ENCODE peak calls at places on chromosomes 11 and 22, in ten cellular contexts. One of them, this sample, is unnamed.

GRCh38 chr11:19597194-19597593 is 115.4 kb upstream of the NAV2 start:
- DNase-seq in B cell: no peak
- DNase-seq in heart right ventricle: no peak
- DNase-seq in prostate gland: no peak
- DNase-seq in GM12865: no peak
- DNase-seq in Peyer's patch: no peak
- DNase-seq in A549: no peak
- DNase-seq in HCT116: no peak
- DNase-seq in GM13977: no peak
- DNase-seq in neural crest cell: no peak
- DNase-seq in this sample: no peak

GRCh38 chr11:12564012-12564411 is 110.2 kb upstream of the TEAD1 start:
- DNase-seq in B cell: no peak
- DNase-seq in heart right ventricle: no peak
- DNase-seq in prostate gland: no peak
- DNase-seq in GM12865: no peak
- DNase-seq in Peyer's patch: no peak
- DNase-seq in A549: no peak
- DNase-seq in HCT116: no peak
- DNase-seq in GM13977: no peak
- DNase-seq in neural crest cell: no peak
- DNase-seq in this sample: no peak

GRCh38 chr11:45073575-45074225 is 72.7 kb upstream of the PRDM11 start:
- DNase-seq in B cell: peak
- DNase-seq in heart right ventricle: no peak
- DNase-seq in prostate gland: no peak
- DNase-seq in GM12865: peak
- DNase-seq in Peyer's patch: no peak
- DNase-seq in A549: no peak
- DNase-seq in HCT116: no peak
- DNase-seq in GM13977: no peak
- DNase-seq in neural crest cell: no peak
- DNase-seq in this sample: no peak

GRCh38 chr11:15761235-15761634 is 595.1 kb downstream of the SOX6 start:
- DNase-seq in B cell: no peak
- DNase-seq in heart right ventricle: no peak
- DNase-seq in prostate gland: no peak
- DNase-seq in GM12865: no peak
- DNase-seq in Peyer's patch: no peak
- DNase-seq in A549: no peak
- DNase-seq in HCT116: no peak
- DNase-seq in GM13977: no peak
- DNase-seq in neural crest cell: no peak
- DNase-seq in this sample: no peak

GRCh38 chr11:119368121-119369034 is 13.1 kb downstream of the USP2 start:
- DNase-seq in B cell: no peak
- DNase-seq in heart right ventricle: peak
- DNase-seq in prostate gland: no peak
- DNase-seq in GM12865: no peak
- DNase-seq in Peyer's patch: peak
- DNase-seq in A549: no peak
- DNase-seq in HCT116: no peak
- DNase-seq in GM13977: no peak
- DNase-seq in neural crest cell: no peak
- DNase-seq in this sample: peak

GRCh38 chr11:82686211-82686610 is 47.5 kb downstream of the FAM181B start:
- DNase-seq in B cell: no peak
- DNase-seq in heart right ventricle: no peak
- DNase-seq in prostate gland: no peak
- DNase-seq in GM12865: no peak
- DNase-seq in Peyer's patch: no peak
- DNase-seq in A549: no peak
- DNase-seq in HCT116: no peak
- DNase-seq in GM13977: no peak
- DNase-seq in neural crest cell: no peak
- DNase-seq in this sample: no peak

GRCh38 chr22:17924735-17925727 is 99.3 kb downstream of the MICAL3 start:
- DNase-seq in B cell: no peak
- DNase-seq in heart right ventricle: no peak
- DNase-seq in prostate gland: no peak
- DNase-seq in GM12865: no peak
- DNase-seq in Peyer's patch: peak
- DNase-seq in A549: no peak
- DNase-seq in HCT116: no peak
- DNase-seq in GM13977: no peak
- DNase-seq in neural crest cell: no peak
- DNase-seq in this sample: no peak

GRCh38 chr11:30196400-30197206 is 34.2 kb upstream of the FSHB start:
- DNase-seq in B cell: peak
- DNase-seq in heart right ventricle: peak
- DNase-seq in prostate gland: peak
- DNase-seq in GM12865: peak
- DNase-seq in Peyer's patch: peak
- DNase-seq in A549: peak
- DNase-seq in HCT116: peak
- DNase-seq in GM13977: peak
- DNase-seq in neural crest cell: peak
- DNase-seq in this sample: peak

GRCh38 chr22:47023871-47024270 is 261.4 kb downstream of the TBC1D22A start:
- DNase-seq in B cell: no peak
- DNase-seq in heart right ventricle: no peak
- DNase-seq in prostate gland: no peak
- DNase-seq in GM12865: no peak
- DNase-seq in Peyer's patch: peak
- DNase-seq in A549: no peak
- DNase-seq in HCT116: no peak
- DNase-seq in GM13977: no peak
- DNase-seq in neural crest cell: no peak
- DNase-seq in this sample: no peak

GRCh38 chr22:42799061-42799460 is 58.0 kb downstream of the ARFGAP3 start:
- DNase-seq in B cell: no peak
- DNase-seq in heart right ventricle: no peak
- DNase-seq in prostate gland: no peak
- DNase-seq in GM12865: no peak
- DNase-seq in Peyer's patch: no peak
- DNase-seq in A549: no peak
- DNase-seq in HCT116: no peak
- DNase-seq in GM13977: no peak
- DNase-seq in neural crest cell: no peak
- DNase-seq in this sample: no peak

GRCh38 chr22:50244420-50245213 is at the start of gene TUBGCP6:
- DNase-seq in B cell: peak
- DNase-seq in heart right ventricle: peak
- DNase-seq in prostate gland: peak
- DNase-seq in GM12865: peak
- DNase-seq in Peyer's patch: peak
- DNase-seq in A549: peak
- DNase-seq in HCT116: peak
- DNase-seq in GM13977: peak
- DNase-seq in neural crest cell: peak
- DNase-seq in this sample: peak
- TF ChIP-seq CTCF in B cell: no peak
- TF ChIP-seq CTCF in heart right ventricle: no peak
- TF ChIP-seq CTCF in prostate gland: peak
- TF ChIP-seq CTCF in GM12865: peak
- TF ChIP-seq CTCF in Peyer's patch: peak
- TF ChIP-seq CTCF in A549: no peak
- TF ChIP-seq CTCF in HCT116: peak
- TF ChIP-seq CTCF in GM13977: no peak
- TF ChIP-seq CTCF in neural crest cell: peak
- TF ChIP-seq CTCF in this sample: peak

DNA sequence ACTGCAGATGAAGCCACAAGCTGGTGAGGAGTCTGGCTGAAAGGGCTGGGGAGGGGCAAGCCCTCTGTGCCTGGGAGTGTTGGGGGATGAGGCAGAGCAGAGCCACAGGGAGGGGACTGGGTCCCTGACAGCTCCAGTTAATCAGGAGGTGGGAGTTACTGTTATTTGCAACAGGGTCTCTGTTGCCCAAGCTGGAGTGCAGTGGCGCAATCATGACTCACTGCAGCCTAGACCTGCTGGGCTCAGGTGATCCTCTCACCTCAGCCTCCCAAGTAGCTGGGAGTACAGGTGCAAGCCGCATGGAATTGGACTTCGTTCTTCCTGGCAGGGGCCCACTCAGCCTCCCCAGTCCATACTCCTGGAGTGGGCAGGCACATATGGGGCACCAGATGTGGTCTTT is 7.7 kb downstream of the SCN2B start:
- DNase-seq in B cell: no peak
- DNase-seq in heart right ventricle: no peak
- DNase-seq in prostate gland: no peak
- DNase-seq in GM12865: no peak
- DNase-seq in Peyer's patch: no peak
- DNase-seq in A549: no peak
- DNase-seq in HCT116: no peak
- DNase-seq in GM13977: no peak
- DNase-seq in neural crest cell: no peak
- DNase-seq in this sample: peak
- TF ChIP-seq CTCF in B cell: no peak
- TF ChIP-seq CTCF in heart right ventricle: no peak
- TF ChIP-seq CTCF in prostate gland: no peak
- TF ChIP-seq CTCF in GM12865: no peak
- TF ChIP-seq CTCF in Peyer's patch: no peak
- TF ChIP-seq CTCF in A549: no peak
- TF ChIP-seq CTCF in HCT116: no peak
- TF ChIP-seq CTCF in GM13977: no peak
- TF ChIP-seq CTCF in neural crest cell: no peak
- TF ChIP-seq CTCF in this sample: no peak

DNA sequence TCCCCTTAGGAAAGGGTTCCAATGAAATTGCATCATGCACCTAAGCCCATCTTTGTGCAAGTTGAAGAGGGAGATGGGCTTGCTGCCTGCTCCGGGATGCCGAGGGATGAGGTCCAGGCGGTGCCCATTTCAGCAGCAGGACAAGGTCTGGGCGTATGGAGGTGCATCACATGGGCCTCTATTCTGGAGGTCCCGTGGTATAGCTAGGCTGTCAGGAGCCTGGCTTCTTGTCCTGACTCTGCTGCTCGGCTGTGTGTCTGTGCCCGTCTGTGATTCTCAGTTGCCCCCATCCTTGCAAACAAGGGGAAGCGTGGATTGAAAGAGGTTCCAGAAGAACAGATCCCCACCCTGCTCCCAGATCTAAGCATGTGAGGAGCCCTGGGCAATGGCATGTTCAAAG is 130.0 kb downstream of the OSBP2 start:
- DNase-seq in B cell: no peak
- DNase-seq in heart right ventricle: no peak
- DNase-seq in prostate gland: no peak
- DNase-seq in GM12865: no peak
- DNase-seq in Peyer's patch: peak
- DNase-seq in A549: no peak
- DNase-seq in HCT116: no peak
- DNase-seq in GM13977: no peak
- DNase-seq in neural crest cell: no peak
- DNase-seq in this sample: no peak
- TF ChIP-seq CTCF in B cell: no peak
- TF ChIP-seq CTCF in heart right ventricle: no peak
- TF ChIP-seq CTCF in prostate gland: no peak
- TF ChIP-seq CTCF in GM12865: no peak
- TF ChIP-seq CTCF in Peyer's patch: no peak
- TF ChIP-seq CTCF in A549: no peak
- TF ChIP-seq CTCF in HCT116: no peak
- TF ChIP-seq CTCF in GM13977: no peak
- TF ChIP-seq CTCF in neural crest cell: no peak
- TF ChIP-seq CTCF in this sample: no peak

DNA sequence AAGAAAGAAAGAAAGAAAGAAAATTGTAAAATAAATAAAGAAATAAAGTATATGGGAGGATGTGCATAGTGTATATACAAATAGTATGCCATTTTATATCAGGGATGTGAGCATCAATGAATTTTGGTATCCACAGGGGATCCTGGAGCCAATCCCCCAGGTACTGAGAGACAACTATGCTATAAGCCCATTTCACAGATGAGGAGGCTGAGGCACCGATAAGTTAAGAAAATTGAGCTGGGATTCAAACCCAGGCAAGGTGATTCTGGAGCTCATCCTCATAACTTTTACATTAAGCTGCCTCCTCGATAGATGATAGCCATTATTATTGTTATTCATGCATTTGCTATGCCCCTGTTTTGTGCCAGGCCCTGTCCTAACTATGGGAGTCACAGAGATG is 47.0 kb upstream of the ACCSL start:
- DNase-seq in B cell: no peak
- DNase-seq in heart right ventricle: no peak
- DNase-seq in prostate gland: no peak
- DNase-seq in GM12865: no peak
- DNase-seq in Peyer's patch: no peak
- DNase-seq in A549: no peak
- DNase-seq in HCT116: no peak
- DNase-seq in GM13977: no peak
- DNase-seq in neural crest cell: no peak
- DNase-seq in this sample: no peak
- TF ChIP-seq CTCF in B cell: no peak
- TF ChIP-seq CTCF in heart right ventricle: no peak
- TF ChIP-seq CTCF in prostate gland: no peak
- TF ChIP-seq CTCF in GM12865: no peak
- TF ChIP-seq CTCF in Peyer's patch: no peak
- TF ChIP-seq CTCF in A549: no peak
- TF ChIP-seq CTCF in HCT116: no peak
- TF ChIP-seq CTCF in GM13977: no peak
- TF ChIP-seq CTCF in neural crest cell: no peak
- TF ChIP-seq CTCF in this sample: no peak

This sample was measured in Calu3.